ENCODE peak calls at places on chromosomes 1 and 21, in six cellular contexts. B is right lobe of liver, S is A549, Q is HCT116, R is tibial nerve, F is heart left ventricle. T is an unnamed sample.
A peak's percentile ranks its signal among the peaks of the same experiment; 100 is the strongest.

GRCh38 chr1:151539321-151540020 is 638 bp upstream of the TUFT1 start:
- DNase-seq in S (peak; percentile 57), F (peak; percentile 84), R (peak; percentile 46), B (peak; percentile 92), Q (peak; percentile 95), T (peak; percentile 87)

GRCh38 chr1:16114527-16115467 is 41.1 kb downstream of the EPHA2 start:
- DNase-seq in S (no peak), F (no peak), Q (no peak), R (no peak), B (no peak), T (no peak)

GRCh38 chr21:43727571-43728466 is 8.9 kb downstream of the PDXK start:
- DNase-seq in Q (no peak), R (no peak), S (peak; percentile 46), B (peak; percentile 93), F (peak; percentile 66), T (peak; percentile 84)

GRCh38 chr1:25664357-25664796 is 47.8 kb downstream of the MAN1C1 start:
- DNase-seq in R (no peak), S (no peak), B (no peak), F (no peak), Q (no peak), T (no peak)

GRCh38 chr1:9228589-9228988 is 6.0 kb upstream of the H6PD start:
- DNase-seq in F (no peak), R (no peak), S (no peak), Q (no peak), B (no peak), T (no peak)

GRCh38 chr1:184610872-184611614 is 143.6 kb downstream of the EDEM3 start:
- DNase-seq in S (no peak), Q (no peak), F (no peak), B (no peak), R (no peak), T (no peak)

GRCh38 chr1:84245566-84245965 is 55.9 kb upstream of the SAMD13 start:
- DNase-seq in B (no peak), F (no peak), S (no peak), R (no peak), Q (no peak), T (no peak)

GRCh38 chr1:36728846-36729245 is 246.1 kb upstream of the CSF3R start:
- DNase-seq in S (no peak), F (no peak), R (no peak), Q (no peak), B (no peak), T (no peak)

GRCh38 chr1:18396247-18396646 is 84.5 kb upstream of the KLHDC7A start:
- DNase-seq in B (no peak), R (no peak), Q (peak; percentile 28), F (no peak), S (no peak), T (no peak)

GRCh38 chr1:187464320-187464719 is 635.6 kb downstream of the PLA2G4A start:
- DNase-seq in Q (no peak), S (no peak), F (no peak), B (no peak), R (no peak), T (no peak)

GRCh38 chr1:22689505-22689904 is 21.1 kb upstream of the EPHB2 start:
- DNase-seq in S (peak; percentile 77), B (no peak), Q (peak; percentile 74), F (no peak), R (no peak), T (no peak)

GRCh38 chr21:35980821-35981220 is 79.5 kb downstream of the SETD4 start:
- DNase-seq in S (no peak), R (no peak), F (no peak), Q (no peak), B (no peak), T (no peak)

GRCh38 chr1:2072109-2072806 is 22.0 kb downstream of the PRKCZ start:
- DNase-seq in R (no peak), F (no peak), S (no peak), Q (no peak), B (no peak), T (no peak)

GRCh38 chr1:94428441-94428840 is 10.3 kb downstream of the ABCD3 start:
- DNase-seq in F (no peak), B (no peak), S (no peak), Q (no peak), R (no peak), T (no peak)

GRCh38 chr1:202805886-202806511 is 2.2 kb downstream of the KDM5B start:
- DNase-seq in Q (no peak), B (no peak), S (no peak), R (no peak), F (no peak), T (no peak)

GRCh38 chr1:92483442-92484170 is 3.1 kb downstream of the GFI1 start:
- DNase-seq in F (no peak), Q (no peak), S (no peak), B (no peak), R (no peak), T (no peak)

GRCh38 chr21:34199121-34199910 is 125.9 kb downstream of the MRPS6 start:
- DNase-seq in S (no peak), F (no peak), Q (no peak), B (no peak), R (no peak), T (no peak)

GRCh38 chr1:51341876-51342496 is 11.6 kb upstream of the TTC39A start:
- DNase-seq in B (no peak), R (no peak), F (no peak), Q (no peak), S (no peak), T (no peak)

GRCh38 chr21:24716306-24716918 is 890.9 kb downstream of the MRPL39 start:
- DNase-seq in B (no peak), Q (no peak), F (no peak), R (no peak), S (no peak), T (no peak)

GRCh38 chr1:221468556-221468955 is 273.3 kb downstream of the DUSP10 start:
- DNase-seq in F (no peak), Q (no peak), R (no peak), S (no peak), B (no peak), T (no peak)

GRCh38 chr1:2199042-2199810 is 4.7 kb upstream of the FAAP20 start:
- DNase-seq in B (peak; percentile 84), Q (peak; percentile 74), R (peak; percentile 86), S (peak; percentile 91), F (peak; percentile 96), T (peak; percentile 90)

GRCh38 chr1:1348420-1349255 is 580 bp downstream of the DVL1 start:
- DNase-seq in Q (no peak), R (no peak), S (no peak), F (no peak), B (no peak), T (peak; percentile 68)

GRCh38 chr1:19922015-19922688 is 1.3 kb downstream of the PLA2G2E start:
- DNase-seq in R (no peak), B (no peak), F (no peak), S (no peak), Q (no peak), T (no peak)

GRCh38 chr1:212242288-212242984 is 42.8 kb upstream of the PPP2R5A start:
- DNase-seq in F (no peak), Q (no peak), B (peak; percentile 76), S (no peak), R (no peak), T (no peak)

GRCh38 chr1:3315991-3316943 is 138.2 kb upstream of the ARHGEF16 start:
- DNase-seq in S (no peak), B (no peak), Q (no peak), F (no peak), R (no peak), T (no peak)

GRCh38 chr1:234479310-234479559 is 256 bp upstream of the TARBP1 start:
- DNase-seq in B (no peak), Q (no peak), F (no peak), S (no peak), R (no peak), T (no peak)
- H3K27ac ChIP-seq in B (peak overlapping the region; percentile 89), Q (peak overlapping the region; percentile 86), F (peak overlapping the region; percentile 92), S (peak overlapping the region; percentile 87), R (peak overlapping the region; percentile 82), T (no peak overlapping the region)

DNA sequence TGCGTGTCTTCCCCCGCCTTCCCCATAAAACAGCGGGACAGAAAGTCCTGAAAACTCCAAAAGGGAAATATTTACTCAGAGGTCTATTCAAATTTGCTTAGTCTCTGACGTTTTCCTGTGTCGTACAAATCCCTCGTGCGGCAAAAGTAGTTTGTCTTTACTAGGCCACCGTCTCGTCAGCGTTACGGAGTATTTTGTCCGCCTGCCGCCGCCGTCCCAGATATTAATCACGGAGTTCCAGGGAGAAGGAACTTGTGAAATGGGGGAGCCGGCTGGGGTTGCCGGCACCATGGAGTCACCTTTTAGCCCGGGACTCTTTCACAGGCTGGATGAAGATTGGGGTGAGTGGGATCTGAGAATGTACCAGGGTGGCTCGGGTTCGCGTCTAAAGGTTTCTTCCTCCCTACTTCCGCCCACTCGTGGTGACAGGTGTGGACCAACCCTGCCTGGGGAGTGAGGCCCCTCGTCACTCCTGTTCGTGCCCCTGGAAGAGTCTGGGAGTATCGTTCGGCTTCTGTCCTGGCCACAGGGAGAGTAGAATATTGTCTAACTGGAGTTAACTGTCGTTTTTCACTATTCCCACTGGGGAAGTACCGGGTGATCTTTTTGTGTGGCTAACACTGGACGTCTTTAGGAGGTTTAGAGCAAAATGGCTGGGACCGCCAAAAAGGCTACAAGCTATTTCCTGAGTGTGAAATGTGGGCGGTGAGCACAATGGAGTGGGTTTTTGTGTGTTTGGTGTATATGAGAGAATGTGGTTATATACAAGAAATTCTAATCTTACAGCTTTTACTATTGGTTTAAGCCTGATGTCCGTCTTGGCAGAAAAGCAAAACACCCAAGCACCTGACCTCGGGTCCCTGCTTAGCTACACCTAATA is at the start of gene ATF6:
- DNase-seq in R (peak; percentile 94), B (peak; percentile 88), F (peak; percentile 88), S (peak; percentile 78), Q (peak; percentile 92), T (peak; percentile 91)
- TF ChIP-seq POLR2A in R (peak; percentile 77), B (peak; percentile 91), F (peak; percentile 70), S (peak; percentile 43), Q (no peak), T (peak; percentile 70)

GRCh38 chr1:193754732-193755427 is 568.5 kb upstream of the B3GALT2 start:
- DNase-seq in B (no peak), R (no peak), S (no peak), Q (peak; percentile 2), F (no peak), T (no peak)
- TF ChIP-seq CTCF in B (peak; percentile 47), R (no peak), S (no peak), Q (peak; percentile 33), F (no peak), T (no peak)

GRCh38 chr21:42021751-42022430 is 11.7 kb upstream of the ZBTB21 start:
- DNase-seq in Q (no peak), R (no peak), B (no peak), F (no peak), S (no peak), T (no peak)
- H3K27ac ChIP-seq in Q (no peak overlapping the region), R (no peak overlapping the region), B (no peak overlapping the region), F (no peak overlapping the region), S (no peak overlapping the region), T (no peak overlapping the region)

DNA sequence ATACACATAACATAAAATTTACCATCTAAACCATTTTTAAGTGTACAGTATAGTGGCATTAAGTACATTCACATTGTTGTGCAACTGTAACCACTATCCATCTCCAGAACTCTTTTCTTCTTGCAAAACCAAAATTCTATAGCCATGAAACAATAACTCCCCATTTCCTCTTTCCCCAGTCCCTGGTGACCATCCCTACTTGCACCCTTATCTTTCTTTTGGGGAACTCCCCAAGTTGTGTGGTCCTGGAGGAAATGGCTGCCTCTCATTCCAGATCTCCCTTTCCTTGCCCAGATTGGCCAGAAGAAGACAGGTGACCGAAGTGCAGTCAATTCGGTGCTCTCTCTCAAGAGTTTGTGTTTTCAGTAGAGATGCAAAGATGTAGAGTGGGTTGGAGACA is 389.6 kb upstream of the C1orf87 start:
- DNase-seq in Q (no peak), F (no peak), B (no peak), R (no peak), S (no peak), T (no peak)
- TF ChIP-seq POLR2A in Q (no peak), F (no peak), B (no peak), R (no peak), S (no peak), T (no peak)

GRCh38 chr1:154413177-154413576 is 8.0 kb downstream of the IL6R start:
- DNase-seq in B (no peak), R (no peak), S (no peak), F (no peak), Q (no peak), T (no peak)
- TF ChIP-seq CTCF in B (no peak), R (no peak), S (no peak), F (no peak), Q (no peak), T (no peak)